ENCODE peak calls at places on chromosomes 11 and 22, in five cellular contexts. K is substantia nigra; H is MM.1S; Q is stimulated activated CD4-positive, alpha-beta T cell treated with anti-CD3 and anti-CD28 coated beads, Interleukin-1b, Interleukin-23, amount 100 ng/mL, for 1 hour; E is cardiac muscle cell. M is an unnamed sample.

GRCh38 chr11:33448461-33449130 is 191.4 kb downstream of the HIPK3 start:
- DNase-seq in K (no peak), H (no peak), Q (no peak), E (peak), M (no peak)

GRCh38 chr11:127804775-127805446 is 782.4 kb downstream of the ETS1 start:
- DNase-seq in K (no peak), H (no peak), Q (no peak), E (no peak), M (no peak)

GRCh38 chr11:48210052-48210451 is 6.6 kb upstream of the OR4B1 start:
- DNase-seq in K (no peak), H (no peak), Q (no peak), E (peak), M (no peak)

GRCh38 chr11:15412054-15412453 is 297.3 kb downstream of the INSC start:
- DNase-seq in K (no peak), H (no peak), Q (no peak), E (no peak), M (no peak)

GRCh38 chr22:18024276-18024939 is at the start of gene MICAL3:
- DNase-seq in K (peak), H (peak), Q (no peak), E (peak), M (peak)

GRCh38 chr11:79201637-79202347 is 239.0 kb downstream of the TENM4 start:
- DNase-seq in K (no peak), H (no peak), Q (no peak), E (no peak), M (no peak)

GRCh38 chr11:93796832-93797231 is 12.8 kb downstream of the MED17 start:
- DNase-seq in K (no peak), H (no peak), Q (no peak), E (no peak), M (peak)

GRCh38 chr11:63813563-63814382 is 517 bp downstream of the SPINDOC start:
- DNase-seq in K (peak), H (peak), Q (peak), E (peak), M (peak)

GRCh38 chr11:62552465-62552782 is 5.8 kb upstream of the AHNAK start:
- DNase-seq in K (no peak), H (no peak), Q (no peak), E (no peak), M (no peak)

M was measured in erythroblast.